ENCODE peak calls at places on chromosome 6, in ten cellular contexts. B is sciatic nerve; M is activated gamma-delta T cell treated with Interleukin-2 at 50 U/mL for 16 hours; T is T-helper 1 cell; S is osteocyte; X is stimulated activated CD8-positive, alpha-beta memory T cell treated with anti-CD3 and anti-CD28 coated beads, Interleukin-2, amount 100 ng/mL, for 48 hours; H is NCI-H1105; D is adrenal gland; O is endothelial cell; G is pancreas. V is an unnamed sample.

GRCh38 chr6:105759946-105760345 is 326.2 kb upstream of the PRDM1 start:
- DNase-seq in T (no peak), X (no peak), O (no peak), D (no peak), G (no peak), M (no peak), H (no peak), B (no peak), S (no peak), V (no peak)

GRCh38 chr6:86715676-86716075 is 221.7 kb upstream of the HTR1E start:
- DNase-seq in G (no peak), H (no peak), T (no peak), O (no peak), S (no peak), B (no peak), X (no peak), D (no peak), M (no peak), V (no peak)

GRCh38 chr6:88650979-88651378 is 312.4 kb downstream of the RNGTT start:
- DNase-seq in G (no peak), H (no peak), O (no peak), S (no peak), B (no peak), D (no peak), X (no peak), T (no peak), M (no peak), V (no peak)

GRCh38 chr6:154341876-154342275 is 14.7 kb downstream of the IPCEF1 start:
- DNase-seq in T (no peak), G (no peak), D (no peak), B (no peak), X (no peak), S (peak; percentile 15), O (no peak), H (no peak), M (no peak), V (no peak)

GRCh38 chr6:90350689-90351554 is 54.3 kb upstream of the BACH2 start:
- DNase-seq in T (peak; percentile 18), M (peak; percentile 35), O (no peak), X (no peak), H (no peak), D (no peak), B (no peak), G (no peak), S (no peak), V (no peak)

GRCh38 chr6:43748765-43749164 is 21.2 kb upstream of the VEGFA start:
- DNase-seq in M (no peak), G (no peak), B (no peak), T (no peak), X (no peak), D (no peak), S (no peak), O (no peak), H (no peak), V (no peak)

GRCh38 chr6:47134476-47135189 is 92.5 kb upstream of the ADGRF1 start:
- DNase-seq in M (no peak), T (no peak), G (peak; percentile 35), S (no peak), B (no peak), O (no peak), X (no peak), H (peak; percentile 24), D (no peak), V (no peak)

GRCh38 chr6:35554811-35555210 is 42.1 kb upstream of the TULP1 start:
- DNase-seq in X (no peak), B (no peak), T (no peak), S (no peak), O (no peak), H (no peak), D (no peak), G (no peak), M (no peak), V (no peak)

GRCh38 chr6:21426841-21427490 is 166.6 kb upstream of the SOX4 start:
- DNase-seq in X (no peak), M (no peak), T (no peak), D (no peak), B (no peak), S (no peak), O (no peak), H (no peak), G (no peak), V (no peak)

GRCh38 chr6:96724641-96725040 is 112.6 kb downstream of the GPR63 start:
- DNase-seq in T (no peak), B (no peak), H (no peak), O (no peak), D (no peak), G (no peak), X (no peak), S (no peak), M (no peak), V (no peak)

GRCh38 chr6:155126727-155127439 is 131.8 kb downstream of the TIAM2 start:
- DNase-seq in G (no peak), S (no peak), X (peak; percentile 65), M (no peak), O (no peak), B (no peak), D (peak; percentile 82), T (no peak), H (no peak), V (no peak)

GRCh38 chr6:108559884-108560462 is 744 bp upstream of the FOXO3 start:
- DNase-seq in G (peak; percentile 66), M (no peak), T (no peak), H (peak; percentile 77), O (peak; percentile 67), D (peak; percentile 82), S (peak; percentile 86), B (peak; percentile 79), X (no peak), V (no peak)

GRCh38 chr6:158006821-158007570 is 25.3 kb downstream of the SYNJ2 start:
- DNase-seq in O (no peak), S (no peak), D (no peak), M (no peak), B (no peak), X (no peak), G (no peak), H (no peak), T (no peak), V (no peak)

GRCh38 chr6:134138226-134138975 is 86.0 kb upstream of the SLC2A12 start:
- DNase-seq in X (no peak), T (no peak), M (no peak), B (no peak), D (no peak), G (no peak), S (no peak), H (no peak), O (no peak), V (no peak)

GRCh38 chr6:85490516-85491248 is 40.8 kb downstream of the NT5E start:
- DNase-seq in H (no peak), M (no peak), O (no peak), T (no peak), S (no peak), G (no peak), D (no peak), X (no peak), B (no peak), V (no peak)

GRCh38 chr6:167968091-167968490 is 29.4 kb upstream of the KIF25 start:
- DNase-seq in M (no peak), G (no peak), D (no peak), S (no peak), T (no peak), X (peak; percentile 20), O (peak; percentile 70), B (no peak), H (peak; percentile 3), V (no peak)

GRCh38 chr6:66068033-66068432 is 361.0 kb upstream of the EYS start:
- DNase-seq in G (no peak), H (no peak), M (no peak), D (no peak), T (no peak), O (no peak), X (no peak), B (no peak), S (no peak), V (no peak)

GRCh38 chr6:117907600-117908245 is 659 bp downstream of the SLC35F1 start:
- DNase-seq in H (peak; percentile 50), S (no peak), X (no peak), D (peak; percentile 16), G (peak; percentile 9), T (peak; percentile 11), M (no peak), B (peak; percentile 56), O (peak; percentile 45), V (no peak)

GRCh38 chr6:36095497-36096391 is 34.6 kb upstream of the MAPK13 start:
- DNase-seq in D (no peak), G (no peak), X (no peak), H (no peak), S (no peak), T (no peak), O (no peak), M (no peak), B (no peak), V (no peak)

GRCh38 chr6:67563671-67564070 is 1071.4 kb upstream of the ADGRB3 start:
- DNase-seq in D (no peak), G (no peak), B (no peak), H (no peak), M (no peak), T (no peak), O (no peak), S (no peak), X (no peak), V (no peak)

GRCh38 chr6:88840806-88841539 is 122.4 kb downstream of the RNGTT start:
- DNase-seq in M (no peak), B (no peak), S (no peak), T (no peak), X (no peak), O (no peak), H (no peak), D (no peak), G (no peak), V (no peak)

GRCh38 chr6:36692861-36693702 is 4.5 kb upstream of the RAB44 start:
- DNase-seq in X (no peak), M (no peak), O (no peak), G (peak; percentile 56), B (no peak), H (no peak), S (no peak), D (peak; percentile 52), T (no peak), V (no peak)

GRCh38 chr6:130150906-130151305 is 71.8 kb downstream of the SAMD3 start:
- DNase-seq in S (no peak), T (no peak), M (no peak), B (no peak), O (no peak), G (no peak), X (no peak), H (no peak), D (no peak), V (no peak)

GRCh38 chr6:77853401-77853800 is 200.6 kb downstream of the MEI4 start:
- DNase-seq in M (no peak), H (no peak), D (no peak), B (no peak), O (no peak), T (no peak), G (no peak), S (no peak), X (no peak), V (no peak)

GRCh38 chr6:150992279-150992678 is 126.8 kb downstream of the MTHFD1L start:
- DNase-seq in H (no peak), M (no peak), D (no peak), B (no peak), O (no peak), T (no peak), X (no peak), G (no peak), S (no peak), V (no peak)

GRCh38 chr6:12112540-12113189 is 100.6 kb downstream of the HIVEP1 start:
- DNase-seq in O (no peak), G (no peak), M (no peak), T (no peak), B (no peak), H (no peak), D (no peak), S (no peak), X (no peak), V (no peak)

GRCh38 chr6:73528897-73529296 is 8.1 kb upstream of the EEF1A1 start:
- DNase-seq in O (no peak), D (no peak), X (no peak), T (no peak), M (no peak), B (no peak), S (peak; percentile 21), G (no peak), H (no peak), V (no peak)

GRCh38 chr6:110656492-110656891 is 158.8 kb downstream of the CDK19 start:
- DNase-seq in D (no peak), S (no peak), X (no peak), T (no peak), B (no peak), H (peak; percentile 41), M (no peak), O (no peak), G (no peak), V (no peak)

V was measured in GM19239.